ENCODE peak calls at places on chromosomes 3 and 15, in nine cellular contexts. O is stimulated activated CD4-positive, alpha-beta T cell treated with anti-CD3 and anti-CD28 coated beads, Interleukin-4, amount 100 ng/mL, for 24 hours; B is IMR-90; F is HTR-8/SVneo; G is RKO; X is uterus; W is activated gamma-delta T cell treated with Interleukin-2 at 50 U/mL for 16 hours; J is GF-D8; C is HEK293T. P is an unnamed sample.

GRCh38 chr3:183153210-183153950 is 9.2 kb downstream of the LAMP3 start:
- DNase-seq in C (no peak), W (no peak), X (no peak), B (no peak), O (no peak), F (no peak), G (no peak), J (no peak), P (no peak)

GRCh38 chr3:39408493-39409372 is 2.2 kb downstream of the RPSA start:
- DNase-seq in X (no peak), J (no peak), O (peak), C (no peak), G (peak), F (no peak), W (no peak), B (no peak), P (no peak)

GRCh38 chr3:157082305-157082981 is 77.5 kb downstream of the CCNL1 start:
- DNase-seq in W (no peak), O (no peak), F (no peak), B (peak), J (no peak), X (no peak), G (peak), C (no peak), P (peak)

GRCh38 chr3:126130081-126130855 is 46.3 kb upstream of the SLC41A3 start:
- DNase-seq in X (peak), W (no peak), O (no peak), G (no peak), B (no peak), F (no peak), C (no peak), J (no peak), P (peak)

GRCh38 chr3:52204337-52205073 is 6.5 kb downstream of the ALAS1 start:
- DNase-seq in X (no peak), O (no peak), W (no peak), C (no peak), B (peak), J (no peak), F (no peak), G (peak), P (no peak)

GRCh38 chr3:47113669-47114365 is 50.1 kb downstream of the SETD2 start:
- DNase-seq in C (no peak), G (peak), J (no peak), W (no peak), B (peak), X (no peak), O (no peak), F (peak), P (no peak)

GRCh38 chr15:96066126-96066525 is 264.4 kb upstream of the NR2F2 start:
- DNase-seq in B (no peak), W (no peak), C (no peak), F (no peak), X (no peak), G (no peak), O (no peak), J (no peak), P (no peak)

GRCh38 chr3:169179193-169180122 is 484.1 kb downstream of the MECOM start:
- DNase-seq in B (peak), G (no peak), J (no peak), F (no peak), X (no peak), C (peak), W (no peak), O (no peak), P (no peak)

GRCh38 chr3:3666664-3667063 is 132.6 kb upstream of the LRRN1 start:
- DNase-seq in B (no peak), J (no peak), F (no peak), W (no peak), X (no peak), O (no peak), C (no peak), G (no peak), P (peak)

GRCh38 chr15:29204356-29204755 is 65.3 kb downstream of the NSMCE3 start:
- DNase-seq in X (no peak), J (no peak), O (no peak), F (no peak), G (no peak), B (no peak), W (no peak), C (no peak), P (no peak)

GRCh38 chr3:44989141-44989540 is 13.1 kb downstream of the EXOSC7 start:
- DNase-seq in J (no peak), X (no peak), B (no peak), W (no peak), G (no peak), O (no peak), C (no peak), F (no peak), P (no peak)

GRCh38 chr15:33586791-33587697 is 276.3 kb downstream of the RYR3 start:
- DNase-seq in W (no peak), G (no peak), C (no peak), O (no peak), F (no peak), J (no peak), X (no peak), B (no peak), P (no peak)

GRCh38 chr3:53062905-53063304 is 17.0 kb upstream of the SFMBT1 start:
- DNase-seq in C (no peak), F (no peak), G (no peak), X (no peak), B (no peak), O (no peak), W (no peak), J (no peak), P (no peak)

GRCh38 chr3:65412591-65412990 is 626.1 kb downstream of the MAGI1 start:
- DNase-seq in B (no peak), C (peak), X (peak), W (no peak), O (no peak), G (no peak), F (no peak), J (no peak), P (no peak)

GRCh38 chr3:34107669-34108068 is 309.2 kb downstream of the PDCD6IP start:
- DNase-seq in O (no peak), C (no peak), W (no peak), B (no peak), G (no peak), F (no peak), J (no peak), X (no peak), P (no peak)

GRCh38 chr3:12768579-12769527 is 9.8 kb upstream of the TMEM40 start:
- DNase-seq in W (no peak), C (no peak), G (no peak), B (no peak), F (no peak), X (no peak), O (no peak), J (no peak), P (no peak)

GRCh38 chr3:157423337-157423736 is 13.3 kb upstream of the PTX3 start:
- DNase-seq in O (no peak), W (no peak), G (no peak), B (peak), F (no peak), J (no peak), X (no peak), C (no peak), P (no peak)

GRCh38 chr3:76970006-76970680 is 69.8 kb upstream of the ROBO2 start:
- DNase-seq in G (no peak), X (no peak), J (no peak), F (no peak), W (no peak), C (no peak), O (no peak), B (no peak), P (no peak)

GRCh38 chr3:197478746-197479668 is 76.8 kb downstream of the BDH1 start:
- DNase-seq in F (no peak), B (no peak), J (no peak), C (no peak), X (no peak), O (no peak), G (no peak), W (no peak), P (no peak)